ENCODE peak calls at places on chromosomes 5 and 9, in four cellular contexts. J is lower leg skin, R is MM.1S, B is GM13976. M is an unnamed sample.

GRCh38 chr5:94360382-94360781 is 258.0 kb downstream of the KIAA0825 start:
- DNase-seq in B (no peak), R (no peak), J (no peak), M (no peak)

GRCh38 chr5:138391859-138392386 is 39.4 kb downstream of the KDM3B start:
- DNase-seq in R (no peak), J (no peak), B (no peak), M (no peak)

GRCh38 chr9:120545691-120546565 is 34.0 kb downstream of the CDK5RAP2 start:
- DNase-seq in R (no peak), J (no peak), B (no peak), M (no peak)

GRCh38 chr5:58813855-58814254 is 231.0 kb downstream of the RAB3C start:
- DNase-seq in B (no peak), R (no peak), J (no peak), M (no peak)

GRCh38 chr9:96109718-96110351 is 192.1 kb downstream of the HSD17B3 start:
- DNase-seq in R (no peak), B (no peak), J (no peak), M (no peak)

GRCh38 chr5:136143312-136143711 is 10.7 kb downstream of the SMAD5 start:
- DNase-seq in J (no peak), R (no peak), B (no peak), M (no peak)

GRCh38 chr9:93576296-93577044 is at the start of gene PHF2:
- DNase-seq in R (peak; percentile 14), J (no peak), B (peak; percentile 78), M (no peak)

GRCh38 chr9:114149765-114150340 is 5.5 kb upstream of the COL27A1 start:
- DNase-seq in J (no peak), R (no peak), B (no peak), M (no peak)

GRCh38 chr5:58925627-58926545 is 343.0 kb downstream of the RAB3C start:
- DNase-seq in J (no peak), R (no peak), B (no peak), M (no peak)

DNA sequence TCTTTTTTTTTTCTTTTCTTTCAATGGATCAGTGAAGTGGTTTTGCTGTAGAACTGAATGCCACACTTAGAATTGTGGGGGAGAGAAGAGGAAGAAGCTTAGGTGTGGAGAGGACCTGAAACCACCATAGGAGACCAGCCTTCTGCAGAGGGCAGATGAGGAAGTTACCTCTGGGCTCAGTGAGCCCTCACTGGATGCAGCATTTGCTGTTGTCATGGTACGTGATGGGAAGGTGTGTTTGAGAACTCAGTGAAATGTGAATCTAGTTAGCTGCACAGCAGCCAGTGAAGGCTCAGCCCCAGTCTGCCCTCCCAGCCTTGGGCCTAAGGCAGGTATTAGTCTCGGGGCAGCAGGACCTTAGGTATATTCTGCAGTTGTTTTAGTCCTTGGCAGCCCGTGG is 17.5 kb downstream of the CYFIP2 start:
- DNase-seq in B (peak; percentile 37), J (no peak), R (peak; percentile 60), M (peak; percentile 36)
- TF ChIP-seq CTCF in B (no peak), J (no peak), R (no peak), M (no peak)

GRCh38 chr5:35482167-35482755 is 135.4 kb upstream of the SPEF2 start:
- DNase-seq in J (no peak), B (no peak), R (no peak), M (no peak)

GRCh38 chr5:35476046-35476445 is 141.6 kb upstream of the SPEF2 start:
- DNase-seq in R (no peak), J (no peak), B (no peak), M (no peak)

GRCh38 chr5:35476789-35477188 is 140.9 kb upstream of the SPEF2 start:
- DNase-seq in B (no peak), J (no peak), R (no peak), M (no peak)

GRCh38 chr5:35477321-35477720 is 140.3 kb upstream of the SPEF2 start:
- DNase-seq in J (no peak), B (no peak), R (no peak), M (no peak)

DNA sequence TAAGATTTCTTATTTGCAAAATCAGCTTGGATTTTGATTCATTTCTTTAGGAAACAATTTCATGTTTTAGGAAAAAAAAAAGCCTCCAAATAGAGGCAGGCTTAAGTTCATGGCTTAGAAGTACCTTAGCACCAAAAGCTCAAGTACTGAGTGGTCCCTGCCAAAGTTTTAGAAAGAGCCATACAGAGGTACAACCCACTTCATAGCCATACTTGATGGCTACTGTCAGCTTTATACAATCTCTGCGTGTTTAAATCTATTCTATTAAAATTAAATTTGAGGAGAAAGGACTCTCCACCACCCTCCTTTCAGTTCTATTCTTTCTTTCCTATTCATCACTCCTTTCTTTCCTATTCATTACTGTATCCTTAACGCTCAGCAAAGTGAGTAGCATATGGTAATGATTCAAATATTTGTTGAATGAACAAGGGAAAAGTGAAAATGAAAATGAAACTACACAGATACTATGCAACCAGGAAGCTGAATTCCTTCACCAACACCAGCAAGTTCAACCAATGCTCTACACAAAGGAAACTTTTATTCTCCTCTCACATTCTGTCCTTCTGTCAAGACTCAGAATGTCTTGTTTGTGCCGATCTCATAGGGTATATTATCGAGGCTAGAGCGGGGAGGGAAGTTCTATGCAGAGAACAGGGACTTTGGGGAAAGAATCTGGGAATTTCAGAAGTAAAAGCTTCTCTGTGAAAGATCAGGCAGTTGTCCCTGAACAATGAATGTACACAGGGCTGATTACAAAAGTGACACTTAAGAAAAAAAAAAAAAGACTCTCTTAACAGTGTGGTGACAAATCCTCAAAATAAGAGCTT is 138.6 kb upstream of the SPEF2 start:
- DNase-seq in J (no peak), B (peak; percentile 11), R (peak; percentile 73), M (no peak)
- TF ChIP-seq CTCF in J (no peak), B (no peak), R (no peak), M (no peak)

DNA sequence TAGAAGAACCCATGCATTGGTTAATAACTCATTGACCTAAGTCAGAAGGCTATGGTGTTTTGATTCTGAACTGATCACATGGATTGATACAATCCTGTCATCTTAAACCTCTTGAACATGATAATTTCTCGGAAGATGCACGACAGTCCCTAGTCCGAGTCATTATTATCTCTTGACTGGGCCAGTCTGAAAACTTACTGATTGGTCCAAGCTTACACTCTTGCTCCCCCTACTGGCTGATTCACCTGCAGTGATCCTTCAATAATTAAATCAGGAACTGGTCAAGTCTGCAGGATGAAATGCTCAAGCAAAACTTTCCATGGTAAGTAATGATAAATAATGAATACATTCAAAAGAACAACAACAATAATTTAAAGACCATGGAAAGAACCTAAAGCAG is 79.5 kb downstream of the BRINP1 start:
- DNase-seq in R (peak; percentile 61), B (peak; percentile 55), J (peak; percentile 66), M (peak; percentile 42)
- TF ChIP-seq CTCF in R (peak; percentile 84), B (peak; percentile 55), J (no peak), M (peak; percentile 47)

DNA sequence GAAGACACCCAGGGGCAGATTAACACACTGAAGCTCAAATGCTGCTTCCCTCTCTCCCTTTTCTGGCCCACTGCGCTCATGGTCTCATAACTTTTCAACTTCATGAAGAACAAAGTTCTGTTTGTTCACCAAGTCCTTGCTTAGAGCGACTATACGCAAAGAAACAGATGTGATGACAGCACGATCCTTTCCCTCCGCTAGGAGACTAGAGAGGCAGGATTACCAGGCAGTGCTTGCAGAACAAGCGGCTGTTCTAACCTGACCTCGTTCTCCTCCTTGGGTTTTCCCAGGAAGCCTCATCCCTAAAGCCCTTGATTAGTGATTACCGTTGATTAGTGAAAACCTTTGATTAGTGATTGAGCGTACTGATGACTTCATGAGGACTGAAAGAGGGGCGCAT is 649.9 kb downstream of the IRX1 start:
- DNase-seq in R (no peak), B (no peak), J (no peak), M (no peak)
- TF ChIP-seq CTCF in R (no peak), B (no peak), J (no peak), M (no peak)

GRCh38 chr5:114360816-114361723 is 800 bp upstream of the KCNN2 start:
- DNase-seq in B (peak; percentile 83), J (no peak), R (peak; percentile 55), M (peak; percentile 37)
- TF ChIP-seq CTCF in B (no peak), J (no peak), R (peak; percentile 33), M (no peak)

GRCh38 chr5:148585988-148586387 is 68.3 kb downstream of the HTR4 start:
- DNase-seq in J (no peak), R (no peak), B (no peak), M (no peak)

GRCh38 chr5:148584103-148584502 is 70.2 kb downstream of the HTR4 start:
- DNase-seq in B (no peak), R (no peak), J (no peak), M (no peak)

GRCh38 chr5:148586796-148587195 is 67.5 kb downstream of the HTR4 start:
- DNase-seq in R (no peak), B (no peak), J (no peak), M (no peak)

DNA sequence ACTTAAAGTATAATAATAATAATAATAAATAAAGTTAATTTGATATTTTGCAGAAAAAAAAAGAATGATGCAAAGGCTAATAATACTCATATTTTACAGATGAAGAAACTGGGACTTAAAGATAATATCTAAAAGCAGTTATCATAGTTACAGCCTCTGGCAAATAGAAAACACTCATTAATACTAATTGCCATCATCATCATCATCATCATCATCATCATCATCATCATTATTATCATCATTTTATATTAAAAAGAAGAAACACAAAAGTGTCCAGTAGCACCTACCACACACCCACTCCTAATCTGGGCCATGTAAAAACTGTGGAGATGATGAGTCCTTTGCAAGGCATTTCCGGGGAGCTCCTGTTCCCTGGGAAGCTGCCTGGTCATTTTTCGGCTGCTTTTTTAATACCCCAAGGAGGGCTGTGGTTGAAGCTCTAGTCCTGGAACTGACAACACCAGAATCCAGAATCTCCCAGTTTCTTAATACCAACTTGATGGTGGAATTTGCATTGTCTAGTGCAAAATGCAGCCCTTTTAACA is 70.8 kb downstream of the HTR4 start:
- DNase-seq in B (no peak), R (no peak), J (no peak), M (no peak)
- TF ChIP-seq CTCF in B (no peak), R (no peak), J (no peak), M (no peak)

GRCh38 chr5:105506692-105507277 is 1944.2 kb upstream of the NUDT12 start:
- DNase-seq in J (no peak), B (no peak), R (peak; percentile 16), M (no peak)
- TF ChIP-seq CTCF in J (no peak), B (no peak), R (peak; percentile 23), M (no peak)